ENCODE peak calls at places on chromosome 21, in four cellular contexts. G, X, U and Y are unnamed samples. For H3K4me1, the result is how much of the 10 kb centered on the place peaks cover.

GRCh38 chr21:14263879-14264278 is 47.9 kb downstream of the RBM11 start:
- DNase-seq in X (no peak), U (no peak), G (no peak), Y (no peak)

GRCh38 chr21:8991088-8991907 is 1530.1 kb upstream of the TPTE start:
- DNase-seq in U (no peak), X (no peak), G (peak), Y (no peak)

GRCh38 chr21:30882907-30883597 is 1.7 kb upstream of the KRTAP11-1 start:
- DNase-seq in U (no peak), G (no peak), X (no peak), Y (no peak)

GRCh38 chr21:33247596-33247995 is 17.9 kb downstream of the IFNAR2 start:
- DNase-seq in U (no peak), G (no peak), X (no peak), Y (no peak)

GRCh38 chr21:36788116-36788515 is 89.2 kb downstream of the SIM2 start:
- DNase-seq in U (no peak), G (no peak), X (peak), Y (no peak)

GRCh38 chr21:28142692-28143091 is 850.0 kb downstream of the LTN1 start:
- DNase-seq in G (no peak), U (no peak), X (no peak), Y (no peak)

GRCh38 chr21:32463889-32464300 is 51.4 kb downstream of the EVA1C start:
- DNase-seq in U (peak), G (no peak), X (no peak), Y (no peak)

GRCh38 chr21:14758849-14759248 is 212.7 kb upstream of the SAMSN1 start:
- DNase-seq in G (no peak), X (no peak), U (no peak), Y (no peak)

GRCh38 chr21:32442566-32443318 is 30.2 kb downstream of the EVA1C start:
- DNase-seq in X (no peak), U (no peak), G (no peak), Y (no peak)

GRCh38 chr21:37207441-37208009 is 59.6 kb downstream of the VPS26C start:
- DNase-seq in G (no peak), U (no peak), X (peak), Y (no peak)

GRCh38 chr21:20789696-20790095 is 208.5 kb upstream of the NCAM2 start:
- DNase-seq in G (no peak), X (no peak), U (no peak), Y (no peak)

GRCh38 chr21:23475518-23476189 is 2131.6 kb downstream of the MRPL39 start:
- DNase-seq in U (no peak), X (no peak), G (no peak), Y (no peak)

GRCh38 chr21:17911628-17912027 is 92.5 kb upstream of the C21orf91 start:
- DNase-seq in X (no peak), U (no peak), G (no peak), Y (no peak)

GRCh38 chr21:36773995-36774394 is 75.1 kb downstream of the SIM2 start:
- DNase-seq in X (no peak), U (no peak), G (no peak), Y (no peak)

GRCh38 chr21:37503848-37504467 is 137.4 kb downstream of the DYRK1A start:
- DNase-seq in X (no peak), G (no peak), U (no peak), Y (no peak)

GRCh38 chr21:41249476-41249875 is 67.1 kb upstream of the FAM3B start:
- DNase-seq in G (no peak), X (no peak), U (no peak), Y (no peak)

GRCh38 chr21:22056904-22057303 is 1058.7 kb downstream of the NCAM2 start:
- DNase-seq in U (no peak), X (no peak), G (no peak), Y (no peak)

GRCh38 chr21:25569084-25569483 is 38.2 kb downstream of the MRPL39 start:
- DNase-seq in U (no peak), G (no peak), X (no peak), Y (no peak)

GRCh38 chr21:25573409-25574206 is 33.7 kb downstream of the MRPL39 start:
- DNase-seq in G (no peak), U (no peak), X (peak), Y (peak)

GRCh38 chr21:25569711-25570110 is 37.6 kb downstream of the MRPL39 start:
- DNase-seq in U (no peak), G (no peak), X (no peak), Y (no peak)

GRCh38 chr21:25571726-25572121 is 35.6 kb downstream of the MRPL39 start:
- DNase-seq in G (no peak), X (no peak), U (no peak), Y (no peak)

DNA sequence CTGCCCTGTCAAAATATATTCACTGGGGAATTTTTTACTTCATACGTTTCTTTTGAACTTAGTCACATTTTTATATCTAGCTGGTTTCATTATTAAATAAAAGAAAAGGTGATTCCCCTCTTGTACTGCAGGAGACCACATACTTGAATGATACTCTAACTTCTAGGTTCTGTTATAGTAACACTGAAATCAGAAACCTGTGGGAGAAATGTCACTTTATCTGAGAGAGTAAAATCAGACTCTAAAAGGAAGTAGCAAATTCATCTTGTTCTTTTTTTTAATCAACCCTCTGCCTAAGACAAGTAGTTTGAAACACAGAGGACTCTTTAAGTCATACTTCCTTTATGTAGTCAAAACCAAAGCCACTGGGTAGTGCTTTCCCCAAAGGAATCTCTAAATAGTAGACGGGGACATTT is 34.4 kb downstream of the MRPL39 start:
- DNase-seq in G (no peak), X (no peak), U (no peak), Y (no peak)
- H3K4me3 ChIP-seq in G (no peak), X (no peak), U (no peak), Y (peak)

GRCh38 chr21:42971897-42972275 is 2.5 kb upstream of the PKNOX1 start:
- DNase-seq in G (no peak), U (no peak), X (no peak), Y (no peak)

GRCh38 chr21:42974832-42975820 is 764 bp downstream of the PKNOX1 start:
- DNase-seq in U (peak), X (peak), G (peak), Y (peak)

GRCh38 chr21:42973991-42974831 is at the start of gene PKNOX1:
- DNase-seq in U (peak), G (peak), X (peak), Y (peak)

GRCh38 chr21:42973309-42973990 is 912 bp upstream of the PKNOX1 start:
- DNase-seq in X (no peak), G (no peak), U (peak), Y (no peak)

GRCh38 chr21:42975886-42976608 is 1.7 kb downstream of the PKNOX1 start:
- DNase-seq in X (no peak), U (no peak), G (no peak), Y (no peak)
- H3K4me1 ChIP-seq in X (under half), U (under half), G (under half), Y (under half)

GRCh38 chr21:35204125-35204524 is 155.0 kb upstream of the RUNX1 start:
- DNase-seq in U (no peak), X (no peak), G (no peak), Y (no peak)
- H3K27ac ChIP-seq in U (peak), X (no peak), G (no peak), Y (no peak)

GRCh38 chr21:38816400-38816973 is 10.8 kb downstream of the ETS2 start:
- DNase-seq in X (no peak), G (no peak), U (no peak), Y (no peak)
- H3K4me3 ChIP-seq in X (no peak), G (no peak), U (no peak), Y (no peak)

GRCh38 chr21:44085491-44086321 is 21.5 kb upstream of the PWP2 start:
- DNase-seq in X (no peak), U (no peak), G (peak), Y (no peak)
- H3K4me1 ChIP-seq in X (under half), U (under half), G (under half), Y (half or more)

GRCh38 chr21:25896657-25897056 is 161.9 kb downstream of the GABPA start:
- DNase-seq in G (no peak), X (no peak), U (no peak), Y (no peak)
- H3K27ac ChIP-seq in G (no peak), X (no peak), U (peak), Y (no peak)

GRCh38 chr21:46295177-46295711 is 9.1 kb downstream of the YBEY start:
- DNase-seq in U (no peak), G (no peak), X (no peak), Y (no peak)

GRCh38 chr21:46297311-46298082 is 11.4 kb downstream of the YBEY start:
- DNase-seq in X (no peak), G (peak), U (no peak), Y (no peak)

GRCh38 chr21:46299167-46299566 is 13.0 kb downstream of the YBEY start:
- DNase-seq in U (no peak), X (no peak), G (no peak), Y (no peak)

GRCh38 chr21:46295996-46296752 is 10.0 kb downstream of the YBEY start:
- DNase-seq in X (no peak), G (peak), U (peak), Y (peak)

GRCh38 chr21:46298083-46298412 is 11.9 kb downstream of the YBEY start:
- DNase-seq in G (no peak), X (no peak), U (no peak), Y (no peak)
- H3K4me3 ChIP-seq in G (peak), X (no peak), U (peak), Y (no peak)

GRCh38 chr21:29340228-29340627 is 41.5 kb downstream of the BACH1 start:
- DNase-seq in U (no peak), G (no peak), X (no peak), Y (no peak)

GRCh38 chr21:29342394-29342957 is 43.8 kb downstream of the BACH1 start:
- DNase-seq in X (no peak), G (no peak), U (peak), Y (no peak)

GRCh38 chr21:29335720-29336119 is 37.0 kb downstream of the BACH1 start:
- DNase-seq in U (no peak), G (no peak), X (no peak), Y (no peak)

GRCh38 chr21:29334717-29335428 is 36.2 kb downstream of the BACH1 start:
- DNase-seq in G (no peak), X (no peak), U (no peak), Y (no peak)

DNA sequence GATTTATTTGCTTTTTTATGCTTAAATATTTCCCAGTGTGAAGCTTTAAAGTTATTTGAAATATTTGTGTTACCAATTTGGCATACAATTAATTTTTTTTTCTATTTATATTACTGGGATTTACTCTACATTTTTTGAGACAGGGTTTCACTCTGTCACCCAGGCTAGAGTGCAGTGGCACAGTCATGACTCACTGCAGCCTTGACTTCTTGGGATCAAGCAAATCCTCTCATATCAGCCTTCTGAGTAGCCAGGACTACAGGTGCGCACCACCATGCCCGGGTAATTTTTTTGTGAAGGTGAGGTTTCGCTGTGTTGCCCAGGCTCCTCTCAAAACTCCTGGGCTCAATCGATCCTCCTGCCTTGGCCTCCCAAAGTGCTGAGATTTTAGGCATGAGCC is 39.5 kb downstream of the BACH1 start:
- DNase-seq in X (no peak), U (no peak), G (no peak), Y (no peak)
- H3K4me1 ChIP-seq in X (under half), U (under half), G (under half), Y (under half)

GRCh38 chr21:34840693-34841092 is 171.9 kb downstream of the CLIC6 start:
- DNase-seq in G (no peak), U (no peak), X (no peak), Y (no peak)
- H3K27ac ChIP-seq in G (no peak), U (no peak), X (peak), Y (no peak)

DNA sequence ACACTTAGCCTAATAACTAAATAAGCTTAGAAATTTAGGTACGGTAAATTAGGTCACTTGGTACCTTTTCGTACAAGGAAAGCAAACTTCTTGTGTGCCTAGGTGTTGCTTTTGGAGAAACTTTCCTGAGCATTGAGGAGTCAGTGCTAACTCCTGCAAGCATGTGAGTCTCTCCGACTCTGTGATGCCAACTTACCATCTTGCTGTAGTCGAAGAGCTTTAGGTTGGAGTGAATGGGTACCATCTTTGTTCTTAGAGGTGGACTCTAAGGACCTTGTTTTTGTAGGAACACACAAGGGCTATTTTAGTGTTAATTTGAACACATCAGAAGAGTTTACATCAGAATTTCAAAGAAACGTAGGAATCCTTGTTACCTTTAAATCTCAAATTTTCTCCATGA is 688.9 kb downstream of the USP25 start:
- DNase-seq in G (no peak), X (no peak), U (no peak), Y (no peak)
- H3K4me3 ChIP-seq in G (no peak), X (no peak), U (no peak), Y (no peak)